ENCODE peak calls at places on chromosomes 12 and 14, in seven cellular contexts. One of them, this sample, is unnamed.

GRCh38 chr14:63438065-63438757 is 105.0 kb downstream of the PPP2R5E start:
- DNase-seq in midbrain: peak
- DNase-seq in stimulated activated CD4-positive, alpha-beta T cell treated with anti-CD3 and anti-CD28 coated beads, Interleukin-15, amount 100 ng/mL, for 1 hour: no peak
- DNase-seq in WERI-Rb-1: peak
- DNase-seq in activated naive CD4-positive, alpha-beta T cell: no peak
- DNase-seq in left ventricle myocardium inferior: peak
- DNase-seq in neural crest cell: no peak
- DNase-seq in this sample: peak

GRCh38 chr12:109727039-109727723 is 13.6 kb downstream of the FAM222A start:
- DNase-seq in midbrain: peak
- DNase-seq in stimulated activated CD4-positive, alpha-beta T cell treated with anti-CD3 and anti-CD28 coated beads, Interleukin-15, amount 100 ng/mL, for 1 hour: no peak
- DNase-seq in WERI-Rb-1: no peak
- DNase-seq in activated naive CD4-positive, alpha-beta T cell: no peak
- DNase-seq in left ventricle myocardium inferior: peak
- DNase-seq in neural crest cell: peak
- DNase-seq in this sample: peak

GRCh38 chr12:115963030-115963480 is 314.4 kb downstream of the MED13L start:
- DNase-seq in midbrain: no peak
- DNase-seq in stimulated activated CD4-positive, alpha-beta T cell treated with anti-CD3 and anti-CD28 coated beads, Interleukin-15, amount 100 ng/mL, for 1 hour: no peak
- DNase-seq in WERI-Rb-1: no peak
- DNase-seq in activated naive CD4-positive, alpha-beta T cell: no peak
- DNase-seq in left ventricle myocardium inferior: no peak
- DNase-seq in neural crest cell: no peak
- DNase-seq in this sample: no peak

GRCh38 chr12:118055144-118055557 is 5.8 kb downstream of the WSB2 start:
- DNase-seq in midbrain: peak
- DNase-seq in stimulated activated CD4-positive, alpha-beta T cell treated with anti-CD3 and anti-CD28 coated beads, Interleukin-15, amount 100 ng/mL, for 1 hour: peak
- DNase-seq in WERI-Rb-1: peak
- DNase-seq in activated naive CD4-positive, alpha-beta T cell: peak
- DNase-seq in left ventricle myocardium inferior: no peak
- DNase-seq in neural crest cell: peak
- DNase-seq in this sample: no peak

GRCh38 chr14:99677231-99677891 is 6.7 kb upstream of the CYP46A1 start:
- DNase-seq in midbrain: no peak
- DNase-seq in stimulated activated CD4-positive, alpha-beta T cell treated with anti-CD3 and anti-CD28 coated beads, Interleukin-15, amount 100 ng/mL, for 1 hour: no peak
- DNase-seq in WERI-Rb-1: no peak
- DNase-seq in activated naive CD4-positive, alpha-beta T cell: no peak
- DNase-seq in left ventricle myocardium inferior: no peak
- DNase-seq in neural crest cell: no peak
- DNase-seq in this sample: peak

GRCh38 chr14:99124482-99125104 is 147.4 kb downstream of the BCL11B start:
- DNase-seq in midbrain: no peak
- DNase-seq in stimulated activated CD4-positive, alpha-beta T cell treated with anti-CD3 and anti-CD28 coated beads, Interleukin-15, amount 100 ng/mL, for 1 hour: no peak
- DNase-seq in WERI-Rb-1: no peak
- DNase-seq in activated naive CD4-positive, alpha-beta T cell: no peak
- DNase-seq in left ventricle myocardium inferior: no peak
- DNase-seq in neural crest cell: no peak
- DNase-seq in this sample: no peak

GRCh38 chr12:15534322-15534721 is 212.0 kb downstream of the PTPRO start:
- DNase-seq in midbrain: peak
- DNase-seq in stimulated activated CD4-positive, alpha-beta T cell treated with anti-CD3 and anti-CD28 coated beads, Interleukin-15, amount 100 ng/mL, for 1 hour: no peak
- DNase-seq in WERI-Rb-1: no peak
- DNase-seq in activated naive CD4-positive, alpha-beta T cell: no peak
- DNase-seq in left ventricle myocardium inferior: no peak
- DNase-seq in neural crest cell: no peak
- DNase-seq in this sample: no peak

GRCh38 chr14:35051796-35052195 is 5.7 kb downstream of the FAM177A1 start:
- DNase-seq in midbrain: no peak
- DNase-seq in stimulated activated CD4-positive, alpha-beta T cell treated with anti-CD3 and anti-CD28 coated beads, Interleukin-15, amount 100 ng/mL, for 1 hour: no peak
- DNase-seq in WERI-Rb-1: no peak
- DNase-seq in activated naive CD4-positive, alpha-beta T cell: no peak
- DNase-seq in left ventricle myocardium inferior: no peak
- DNase-seq in neural crest cell: no peak
- DNase-seq in this sample: no peak

GRCh38 chr12:118685983-118686607 is 295.2 kb upstream of the SRRM4 start:
- DNase-seq in midbrain: no peak
- DNase-seq in stimulated activated CD4-positive, alpha-beta T cell treated with anti-CD3 and anti-CD28 coated beads, Interleukin-15, amount 100 ng/mL, for 1 hour: no peak
- DNase-seq in WERI-Rb-1: no peak
- DNase-seq in activated naive CD4-positive, alpha-beta T cell: no peak
- DNase-seq in left ventricle myocardium inferior: no peak
- DNase-seq in neural crest cell: no peak
- DNase-seq in this sample: no peak

GRCh38 chr12:65209655-65210043 is 40.3 kb downstream of the LEMD3 start:
- DNase-seq in midbrain: no peak
- DNase-seq in stimulated activated CD4-positive, alpha-beta T cell treated with anti-CD3 and anti-CD28 coated beads, Interleukin-15, amount 100 ng/mL, for 1 hour: no peak
- DNase-seq in WERI-Rb-1: no peak
- DNase-seq in activated naive CD4-positive, alpha-beta T cell: no peak
- DNase-seq in left ventricle myocardium inferior: no peak
- DNase-seq in neural crest cell: no peak
- DNase-seq in this sample: no peak

GRCh38 chr14:100711493-100711892 is 15.2 kb upstream of the DLK1 start:
- DNase-seq in midbrain: no peak
- DNase-seq in stimulated activated CD4-positive, alpha-beta T cell treated with anti-CD3 and anti-CD28 coated beads, Interleukin-15, amount 100 ng/mL, for 1 hour: no peak
- DNase-seq in WERI-Rb-1: peak
- DNase-seq in activated naive CD4-positive, alpha-beta T cell: no peak
- DNase-seq in left ventricle myocardium inferior: peak
- DNase-seq in neural crest cell: no peak
- DNase-seq in this sample: peak

GRCh38 chr14:35400707-35401421 is 3.7 kb downstream of the NFKBIA start:
- DNase-seq in midbrain: no peak
- DNase-seq in stimulated activated CD4-positive, alpha-beta T cell treated with anti-CD3 and anti-CD28 coated beads, Interleukin-15, amount 100 ng/mL, for 1 hour: peak
- DNase-seq in WERI-Rb-1: no peak
- DNase-seq in activated naive CD4-positive, alpha-beta T cell: peak
- DNase-seq in left ventricle myocardium inferior: no peak
- DNase-seq in neural crest cell: no peak
- DNase-seq in this sample: no peak

GRCh38 chr12:59595097-59595496 is 732 bp upstream of the SLC16A7 start:
- DNase-seq in midbrain: no peak
- DNase-seq in stimulated activated CD4-positive, alpha-beta T cell treated with anti-CD3 and anti-CD28 coated beads, Interleukin-15, amount 100 ng/mL, for 1 hour: no peak
- DNase-seq in WERI-Rb-1: no peak
- DNase-seq in activated naive CD4-positive, alpha-beta T cell: no peak
- DNase-seq in left ventricle myocardium inferior: no peak
- DNase-seq in neural crest cell: no peak
- DNase-seq in this sample: no peak

GRCh38 chr12:32548691-32549412 is 130.2 kb upstream of the DNM1L start:
- DNase-seq in midbrain: peak
- DNase-seq in stimulated activated CD4-positive, alpha-beta T cell treated with anti-CD3 and anti-CD28 coated beads, Interleukin-15, amount 100 ng/mL, for 1 hour: no peak
- DNase-seq in WERI-Rb-1: no peak
- DNase-seq in activated naive CD4-positive, alpha-beta T cell: no peak
- DNase-seq in left ventricle myocardium inferior: no peak
- DNase-seq in neural crest cell: no peak
- DNase-seq in this sample: no peak

GRCh38 chr14:94363171-94363624 is 25.2 kb downstream of the SERPINA1 start:
- DNase-seq in midbrain: no peak
- DNase-seq in stimulated activated CD4-positive, alpha-beta T cell treated with anti-CD3 and anti-CD28 coated beads, Interleukin-15, amount 100 ng/mL, for 1 hour: no peak
- DNase-seq in WERI-Rb-1: no peak
- DNase-seq in activated naive CD4-positive, alpha-beta T cell: no peak
- DNase-seq in left ventricle myocardium inferior: no peak
- DNase-seq in neural crest cell: no peak
- DNase-seq in this sample: no peak

GRCh38 chr12:75964150-75964549 is 67.4 kb downstream of the PHLDA1 start:
- DNase-seq in midbrain: no peak
- DNase-seq in stimulated activated CD4-positive, alpha-beta T cell treated with anti-CD3 and anti-CD28 coated beads, Interleukin-15, amount 100 ng/mL, for 1 hour: no peak
- DNase-seq in WERI-Rb-1: no peak
- DNase-seq in activated naive CD4-positive, alpha-beta T cell: no peak
- DNase-seq in left ventricle myocardium inferior: peak
- DNase-seq in neural crest cell: no peak
- DNase-seq in this sample: no peak

GRCh38 chr14:96762650-96763049 is 34.5 kb upstream of the VRK1 start:
- DNase-seq in midbrain: peak
- DNase-seq in stimulated activated CD4-positive, alpha-beta T cell treated with anti-CD3 and anti-CD28 coated beads, Interleukin-15, amount 100 ng/mL, for 1 hour: no peak
- DNase-seq in WERI-Rb-1: peak
- DNase-seq in activated naive CD4-positive, alpha-beta T cell: no peak
- DNase-seq in left ventricle myocardium inferior: no peak
- DNase-seq in neural crest cell: peak
- DNase-seq in this sample: no peak

This sample was measured in left ventricle myocardium superior.